ENCODE peak calls at places on chromosomes 16 and 17, in seven cellular contexts. M is mesendoderm, N is mesenchymal stem cell, H is neuronal stem cell, Q is H9, F is trophoblast cell, B is H1. I is an unnamed sample.

GRCh38 chr17:2084766-2085647 is 30.1 kb downstream of the HIC1 start:
- DNase-seq in M (no peak), N (peak), H (no peak), Q (peak), F (peak), B (no peak), I (peak)

GRCh38 chr16:64751906-64752305 is 370.0 kb downstream of the CDH11 start:
- DNase-seq in M (peak), N (peak), H (no peak), Q (no peak), F (no peak), B (no peak), I (peak)

GRCh38 chr16:12050361-12050760 is 73.8 kb downstream of the SNX29 start:
- DNase-seq in M (no peak), N (no peak), H (no peak), Q (no peak), F (no peak), B (no peak), I (no peak)

GRCh38 chr17:63406689-63407330 is 39.3 kb downstream of the CYB561 start:
- DNase-seq in M (peak), N (peak), H (peak), Q (peak), F (peak), B (peak), I (peak)

GRCh38 chr16:20903889-20904506 is 3.4 kb downstream of the LYRM1 start:
- DNase-seq in M (no peak), N (peak), H (no peak), Q (no peak), F (no peak), B (no peak), I (no peak)

GRCh38 chr16:72094266-72094610 is 591 bp downstream of the DHX38 start:
- DNase-seq in M (peak), N (no peak), H (no peak), Q (no peak), F (peak), B (no peak), I (no peak)

GRCh38 chr16:1026784-1027415 is 45.3 kb downstream of the SOX8 start:
- DNase-seq in M (no peak), N (no peak), H (no peak), Q (no peak), F (no peak), B (no peak), I (no peak)

GRCh38 chr16:3651461-3652372 is 2.8 kb upstream of the DNASE1 start:
- DNase-seq in M (no peak), N (no peak), H (no peak), Q (no peak), F (no peak), B (no peak), I (no peak)

GRCh38 chr17:181213-182163 is at the start of gene DOC2B:
- DNase-seq in M (peak), N (peak), H (peak), Q (peak), F (peak), B (no peak), I (peak)

GRCh38 chr16:49890876-49891275 is 35.0 kb upstream of the ZNF423 start:
- DNase-seq in M (peak), N (no peak), H (no peak), Q (peak), F (no peak), B (peak), I (no peak)

GRCh38 chr17:55279788-55280579 is 15.2 kb downstream of the HLF start:
- DNase-seq in M (no peak), N (no peak), H (no peak), Q (no peak), F (no peak), B (no peak), I (no peak)

GRCh38 chr17:35607239-35607817 is 20.2 kb downstream of the AP2B1 start:
- DNase-seq in M (no peak), N (no peak), H (no peak), Q (no peak), F (no peak), B (no peak), I (peak)

GRCh38 chr17:79159926-79160325 is 85.3 kb downstream of the ENGASE start:
- DNase-seq in M (peak), N (no peak), H (no peak), Q (no peak), F (no peak), B (no peak), I (no peak)

GRCh38 chr17:80476877-80477646 is 655 bp upstream of the NPTX1 start:
- DNase-seq in M (no peak), N (no peak), H (no peak), Q (no peak), F (no peak), B (no peak), I (no peak)

GRCh38 chr16:58492735-58493134 is 7.2 kb upstream of the NDRG4 start:
- DNase-seq in M (peak), N (no peak), H (no peak), Q (peak), F (no peak), B (no peak), I (no peak)

GRCh38 chr17:78924481-78925151 is 571 bp downstream of the TIMP2 start:
- DNase-seq in M (peak), N (no peak), H (no peak), Q (peak), F (peak), B (no peak), I (no peak)

GRCh38 chr17:29560306-29560705 is 6.5 kb downstream of the ABHD15 start:
- DNase-seq in M (no peak), N (no peak), H (no peak), Q (no peak), F (peak), B (no peak), I (no peak)

GRCh38 chr16:86491643-86492030 is 18.7 kb upstream of the FOXF1 start:
- DNase-seq in M (no peak), N (peak), H (no peak), Q (no peak), F (no peak), B (no peak), I (no peak)

GRCh38 chr17:6938637-6939036 is 57.2 kb upstream of the ALOX12 start:
- DNase-seq in M (no peak), N (no peak), H (no peak), Q (no peak), F (no peak), B (no peak), I (no peak)

GRCh38 chr17:51230306-51230705 is 29.5 kb downstream of the MBTD1 start:
- DNase-seq in M (no peak), N (no peak), H (no peak), Q (no peak), F (no peak), B (no peak), I (peak)

GRCh38 chr16:47713225-47713595 is 252.1 kb downstream of the PHKB start:
- DNase-seq in M (no peak), N (peak), H (no peak), Q (no peak), F (peak), B (no peak), I (peak)

GRCh38 chr16:30367349-30368009 is 2.8 kb downstream of the TBC1D10B start:
- DNase-seq in M (no peak), N (no peak), H (no peak), Q (no peak), F (peak), B (no peak), I (no peak)

GRCh38 chr16:29698042-29698441 is 19.1 kb downstream of the QPRT start:
- DNase-seq in M (no peak), N (no peak), H (no peak), Q (no peak), F (no peak), B (no peak), I (no peak)

GRCh38 chr17:42541041-42541833 is 5.2 kb downstream of the NAGLU start:
- DNase-seq in M (no peak), N (no peak), H (no peak), Q (no peak), F (peak), B (no peak), I (no peak)

GRCh38 chr16:22945361-22945760 is 131.4 kb downstream of the HS3ST2 start:
- DNase-seq in M (peak), N (no peak), H (no peak), Q (no peak), F (no peak), B (no peak), I (no peak)

GRCh38 chr16:70589998-70590471 is 56.3 kb upstream of the IL34 start:
- DNase-seq in M (no peak), N (peak), H (no peak), Q (no peak), F (no peak), B (no peak), I (peak)

GRCh38 chr17:40884708-40885512 is at the start of gene KRT20:
- DNase-seq in M (no peak), N (no peak), H (no peak), Q (no peak), F (no peak), B (no peak), I (no peak)

GRCh38 chr16:17342031-17342430 is 128.7 kb downstream of the XYLT1 start:
- DNase-seq in M (no peak), N (no peak), H (no peak), Q (no peak), F (no peak), B (no peak), I (no peak)

GRCh38 chr17:82278308-82278707 is 4.8 kb upstream of the CSNK1D start:
- DNase-seq in M (no peak), N (no peak), H (no peak), Q (no peak), F (no peak), B (no peak), I (no peak)

GRCh38 chr16:52453661-52454060 is 93.3 kb downstream of the TOX3 start:
- DNase-seq in M (no peak), N (no peak), H (no peak), Q (no peak), F (peak), B (no peak), I (no peak)

GRCh38 chr17:27578718-27579085 is 52.3 kb upstream of the LGALS9 start:
- DNase-seq in M (peak), N (peak), H (no peak), Q (no peak), F (peak), B (no peak), I (peak)

GRCh38 chr16:11254913-11255736 is 879 bp downstream of the SOCS1 start:
- DNase-seq in M (no peak), N (peak), H (peak), Q (no peak), F (peak), B (no peak), I (peak)

GRCh38 chr17:45161288-45162021 is at the start of gene HEXIM2:
- DNase-seq in M (peak), N (peak), H (peak), Q (peak), F (peak), B (peak), I (peak)
- H3K27ac ChIP-seq in M (peak), N (peak), H (peak), Q (peak), F (peak), B (peak), I (peak)

GRCh38 chr17:31832748-31833147 is 26.3 kb downstream of the COPRS start:
- DNase-seq in M (no peak), N (no peak), H (no peak), Q (no peak), F (no peak), B (no peak), I (no peak)
- H3K23ac ChIP-seq in M (no peak), N (no peak), H (no peak), Q (no peak), F (no peak), B (no peak), I (no peak)

GRCh38 chr17:14301279-14301760 is 439 bp downstream of the HS3ST3B1 start:
- DNase-seq in M (no peak), N (no peak), H (no peak), Q (no peak), F (peak), B (no peak), I (no peak)

GRCh38 chr17:14302421-14303099 is 1.7 kb downstream of the HS3ST3B1 start:
- DNase-seq in M (peak), N (peak), H (peak), Q (peak), F (peak), B (no peak), I (peak)

GRCh38 chr17:14300628-14301278 is at the start of gene HS3ST3B1:
- DNase-seq in M (peak), N (peak), H (peak), Q (peak), F (peak), B (peak), I (peak)

GRCh38 chr17:14303343-14304221 is 2.7 kb downstream of the HS3ST3B1 start:
- DNase-seq in M (peak), N (peak), H (no peak), Q (peak), F (peak), B (no peak), I (no peak)

DNA sequence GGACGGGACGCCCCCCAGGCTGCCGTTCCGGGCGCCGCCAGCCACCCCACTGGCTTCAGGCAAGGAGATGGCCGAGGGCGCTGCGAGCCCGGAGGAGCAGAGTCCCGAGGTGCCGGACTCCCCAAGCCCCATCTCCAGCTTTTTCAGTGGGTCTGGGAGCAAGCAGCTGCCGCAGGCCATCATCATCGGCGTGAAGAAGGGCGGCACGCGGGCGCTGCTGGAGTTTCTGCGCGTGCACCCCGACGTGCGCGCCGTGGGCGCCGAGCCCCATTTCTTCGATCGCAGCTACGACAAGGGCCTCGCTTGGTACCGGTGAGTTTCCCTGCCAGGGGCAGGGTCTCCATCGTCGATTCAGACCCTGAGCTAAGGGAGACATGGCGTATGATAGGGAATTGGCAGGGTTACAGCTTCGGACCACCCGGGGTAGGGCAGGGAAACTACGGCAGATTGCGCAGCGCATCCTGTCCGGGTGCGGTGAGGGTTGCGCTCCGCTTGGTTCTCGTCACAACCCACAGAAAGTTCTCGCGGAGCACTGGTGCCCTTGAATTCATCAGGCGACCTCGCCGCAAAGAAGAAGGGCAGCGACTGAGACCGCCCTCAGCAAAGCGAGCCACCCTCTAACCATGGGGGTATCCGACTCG is 1.0 kb downstream of the HS3ST3B1 start:
- DNase-seq in M (no peak), N (peak), H (no peak), Q (peak), F (peak), B (no peak), I (peak)
- H3K27ac ChIP-seq in M (no peak), N (no peak), H (no peak), Q (no peak), F (no peak), B (no peak), I (peak)

GRCh38 chr16:88536971-88537751 is 33.0 kb upstream of the ZC3H18 start:
- DNase-seq in M (no peak), N (no peak), H (no peak), Q (peak), F (no peak), B (no peak), I (no peak)

GRCh38 chr16:88535181-88535856 is 34.9 kb upstream of the ZC3H18 start:
- DNase-seq in M (no peak), N (no peak), H (no peak), Q (peak), F (no peak), B (no peak), I (no peak)

GRCh38 chr16:88535857-88536222 is 34.4 kb upstream of the ZC3H18 start:
- DNase-seq in M (no peak), N (no peak), H (no peak), Q (no peak), F (no peak), B (no peak), I (no peak)

GRCh38 chr16:88537864-88538263 is 32.3 kb upstream of the ZC3H18 start:
- DNase-seq in M (no peak), N (no peak), H (no peak), Q (peak), F (no peak), B (no peak), I (no peak)

DNA sequence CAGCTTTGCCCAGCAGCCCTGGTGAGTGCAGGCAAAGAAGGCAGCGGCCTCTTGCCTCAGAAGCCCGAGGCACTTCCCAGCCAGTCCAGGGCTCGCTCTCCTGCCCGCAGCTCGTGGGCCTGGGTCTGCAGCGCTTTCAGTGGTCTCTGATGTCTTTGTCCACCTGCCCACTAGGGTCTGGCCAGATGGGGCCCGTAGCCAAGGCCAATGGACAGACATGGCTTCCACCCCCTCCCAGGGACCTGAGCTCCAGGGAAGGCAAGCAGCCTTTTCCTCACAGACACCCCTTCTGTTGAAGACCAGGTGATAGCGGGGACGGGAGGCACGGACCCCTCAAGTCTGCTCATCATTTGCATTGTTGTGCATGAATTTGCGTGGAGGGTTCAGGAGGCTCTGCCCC is 33.7 kb upstream of the ZC3H18 start:
- DNase-seq in M (no peak), N (no peak), H (no peak), Q (peak), F (no peak), B (no peak), I (no peak)
- H3K23ac ChIP-seq in M (no peak), N (no peak), H (peak), Q (no peak), F (no peak), B (no peak), I (no peak)

GRCh38 chr16:90019543-90020259 is 445 bp upstream of the DBNDD1 start:
- DNase-seq in M (peak), N (peak), H (peak), Q (peak), F (no peak), B (no peak), I (peak)

GRCh38 chr16:90020260-90020837 is 1.1 kb upstream of the DBNDD1 start:
- DNase-seq in M (peak), N (no peak), H (no peak), Q (no peak), F (no peak), B (no peak), I (peak)

GRCh38 chr16:90018297-90019200 is 707 bp downstream of the DBNDD1 start:
- DNase-seq in M (peak), N (no peak), H (no peak), Q (peak), F (peak), B (no peak), I (no peak)

GRCh38 chr16:90020838-90021382 is 1.7 kb upstream of the DBNDD1 start:
- DNase-seq in M (peak), N (no peak), H (no peak), Q (no peak), F (no peak), B (no peak), I (peak)

DNA sequence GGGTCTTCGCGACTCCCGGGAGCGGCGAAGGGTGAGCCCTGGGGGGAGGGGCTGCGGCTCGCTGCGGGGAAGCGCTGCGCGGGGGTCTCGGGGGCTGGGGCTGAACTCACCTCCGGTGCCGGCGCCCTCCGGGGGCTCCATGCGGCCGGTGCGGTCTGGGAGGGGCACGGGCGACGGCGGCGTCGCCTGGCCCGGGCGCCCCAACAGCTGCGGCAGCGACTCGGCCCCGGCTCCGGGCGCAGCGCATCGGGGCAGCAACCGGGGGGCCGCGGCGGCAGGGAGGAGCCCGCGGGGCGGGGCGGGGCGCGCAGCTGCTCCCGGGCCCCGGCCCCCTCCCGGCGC is at the start of gene DBNDD1:
- DNase-seq in M (no peak), N (no peak), H (no peak), Q (peak), F (no peak), B (no peak), I (no peak)
- H3K27ac ChIP-seq in M (no peak), N (peak), H (no peak), Q (peak), F (peak), B (peak), I (peak)

GRCh38 chr17:14856156-14856555 is 409.0 kb downstream of the PMP22 start:
- DNase-seq in M (no peak), N (no peak), H (peak), Q (no peak), F (no peak), B (no peak), I (no peak)
- H3K23ac ChIP-seq in M (no peak), N (no peak), H (no peak), Q (no peak), F (no peak), B (no peak), I (no peak)

GRCh38 chr17:39717660-39718059 is 12.7 kb downstream of the MIEN1 start:
- DNase-seq in M (no peak), N (no peak), H (no peak), Q (no peak), F (no peak), B (no peak), I (no peak)
- H3K27ac ChIP-seq in M (no peak), N (no peak), H (no peak), Q (no peak), F (no peak), B (no peak), I (no peak)

GRCh38 chr17:5418858-5419355 is 555 bp downstream of the NUP88 start:
- DNase-seq in M (peak), N (peak), H (peak), Q (no peak), F (peak), B (no peak), I (peak)

GRCh38 chr17:5416886-5417285 is 2.6 kb downstream of the NUP88 start:
- DNase-seq in M (no peak), N (no peak), H (no peak), Q (no peak), F (no peak), B (no peak), I (no peak)

GRCh38 chr17:5422505-5422904 is 2.5 kb downstream of the RPAIN start:
- DNase-seq in M (no peak), N (peak), H (no peak), Q (no peak), F (no peak), B (no peak), I (peak)

GRCh38 chr17:5419959-5420653 is at the start of gene RPAIN:
- DNase-seq in M (peak), N (no peak), H (no peak), Q (peak), F (peak), B (peak), I (peak)

GRCh38 chr17:5419356-5419958 is at the start of gene NUP88:
- DNase-seq in M (peak), N (peak), H (peak), Q (peak), F (peak), B (peak), I (peak)
- H3K23ac ChIP-seq in M (peak), N (no peak), H (peak), Q (no peak), F (no peak), B (no peak), I (peak)

GRCh38 chr16:56242740-56243139 is 51.5 kb downstream of the GNAO1 start:
- DNase-seq in M (no peak), N (no peak), H (no peak), Q (no peak), F (no peak), B (no peak), I (no peak)
- H3K27ac ChIP-seq in M (no peak), N (no peak), H (no peak), Q (no peak), F (no peak), B (no peak), I (no peak)